ENCODE peak calls at places on chromosome 3, in eight cellular contexts. B is neural progenitor cell, J is A549, Q is tibial artery, V is lower lobe of right lung, W is psoas muscle, X is spleen, Y is ovary. M is an unnamed sample. For H3K4me1, the result is how much of the 10 kb centered on the place peaks cover.

GRCh38 chr3:170848294-170848917 is 21.6 kb downstream of the RPL22L1 start:
- DNase-seq in B (no peak), Y (no peak), J (no peak), Q (no peak), W (no peak), V (no peak), X (no peak), M (no peak)

GRCh38 chr3:172402090-172402489 is 46.2 kb downstream of the GHSR start:
- DNase-seq in X (no peak), W (no peak), V (no peak), J (no peak), Y (no peak), B (no peak), Q (no peak), M (no peak)

GRCh38 chr3:128354788-128355548 is 111.7 kb downstream of the DNAJB8 start:
- DNase-seq in J (no peak), W (no peak), Q (no peak), Y (peak), B (no peak), X (peak), V (peak), M (no peak)

GRCh38 chr3:96538186-96538585 is 276.2 kb upstream of the EPHA6 start:
- DNase-seq in Q (no peak), X (no peak), Y (no peak), B (no peak), V (no peak), J (no peak), W (no peak), M (no peak)

GRCh38 chr3:95341314-95341713 is 1278.5 kb downstream of the NSUN3 start:
- DNase-seq in B (no peak), X (no peak), V (no peak), J (no peak), Y (no peak), W (no peak), Q (no peak), M (peak)

GRCh38 chr3:98655666-98656065 is 62.3 kb upstream of the CPOX start:
- DNase-seq in J (no peak), B (no peak), Q (no peak), X (no peak), W (no peak), Y (no peak), V (no peak), M (no peak)

GRCh38 chr3:25423780-25424179 is 4.3 kb upstream of the RARB start:
- DNase-seq in W (no peak), Y (no peak), V (no peak), B (no peak), X (no peak), Q (no peak), J (no peak), M (no peak)

GRCh38 chr3:111732248-111732879 is 126.7 kb upstream of the PHLDB2 start:
- DNase-seq in X (no peak), V (no peak), Y (no peak), J (no peak), Q (no peak), B (no peak), W (no peak), M (peak)

GRCh38 chr3:115512565-115513410 is 110.5 kb upstream of the GAP43 start:
- DNase-seq in Y (peak), V (peak), J (peak), Q (no peak), B (peak), W (no peak), X (no peak), M (no peak)

GRCh38 chr3:48428863-48429415 is 947 bp downstream of the PLXNB1 start:
- DNase-seq in B (peak), W (peak), Y (peak), J (no peak), Q (peak), V (peak), X (no peak), M (peak)

GRCh38 chr3:112814256-112814655 is 32.4 kb downstream of the CD200R1L start:
- DNase-seq in Y (no peak), X (no peak), J (peak), Q (no peak), B (peak), W (no peak), V (no peak), M (no peak)

GRCh38 chr3:4981160-4981687 is 2.0 kb downstream of the BHLHE40 start:
- DNase-seq in Q (no peak), B (no peak), X (no peak), J (no peak), V (no peak), Y (no peak), W (no peak), M (no peak)

GRCh38 chr3:172666873-172667694 is 43.8 kb downstream of the NCEH1 start:
- DNase-seq in Y (peak), Q (peak), J (peak), W (peak), V (no peak), B (peak), X (no peak), M (peak)

GRCh38 chr3:10557783-10558373 is 52.5 kb upstream of the ATP2B2 start:
- DNase-seq in V (no peak), J (peak), Y (no peak), B (no peak), Q (no peak), X (no peak), W (no peak), M (no peak)

GRCh38 chr3:151798476-151798875 is 15.4 kb upstream of the AADAC start:
- DNase-seq in Y (no peak), V (no peak), X (no peak), J (no peak), W (no peak), Q (no peak), B (no peak), M (no peak)

GRCh38 chr3:193790086-193790990 is 197.3 kb downstream of the OPA1 start:
- DNase-seq in B (no peak), X (no peak), Q (no peak), J (no peak), W (no peak), Y (no peak), V (no peak), M (no peak)

GRCh38 chr3:17138246-17139039 is 253.7 kb downstream of the PLCL2 start:
- DNase-seq in J (no peak), V (no peak), B (no peak), X (no peak), W (no peak), Y (no peak), Q (no peak), M (no peak)

GRCh38 chr3:127486337-127486944 is 104.1 kb downstream of the TPRA1 start:
- DNase-seq in X (peak), V (no peak), J (no peak), B (no peak), Q (no peak), W (no peak), Y (no peak), M (no peak)

GRCh38 chr3:38534604-38535003 is 38.5 kb downstream of the EXOG start:
- DNase-seq in J (no peak), V (no peak), Q (no peak), Y (no peak), W (no peak), B (no peak), X (no peak), M (no peak)
- H3K4me1 ChIP-seq in J (under half), V (under half), Q (under half), Y (under half), W (under half), B (under half), X (under half), M (under half)

GRCh38 chr3:9007928-9008327 is 44.7 kb upstream of the RAD18 start:
- DNase-seq in X (no peak), V (no peak), B (no peak), Q (no peak), J (no peak), W (no peak), Y (no peak), M (no peak)

GRCh38 chr3:9007213-9007612 is 43.9 kb upstream of the RAD18 start:
- DNase-seq in V (no peak), Q (no peak), Y (no peak), W (no peak), B (no peak), X (no peak), J (no peak), M (no peak)

GRCh38 chr3:9012521-9012920 is 49.2 kb upstream of the RAD18 start:
- DNase-seq in V (no peak), Y (no peak), J (no peak), B (no peak), Q (no peak), X (no peak), W (no peak), M (no peak)

GRCh38 chr3:9008550-9009255 is 45.4 kb upstream of the RAD18 start:
- DNase-seq in X (no peak), Q (no peak), V (no peak), J (no peak), B (no peak), W (no peak), Y (no peak), M (no peak)

DNA sequence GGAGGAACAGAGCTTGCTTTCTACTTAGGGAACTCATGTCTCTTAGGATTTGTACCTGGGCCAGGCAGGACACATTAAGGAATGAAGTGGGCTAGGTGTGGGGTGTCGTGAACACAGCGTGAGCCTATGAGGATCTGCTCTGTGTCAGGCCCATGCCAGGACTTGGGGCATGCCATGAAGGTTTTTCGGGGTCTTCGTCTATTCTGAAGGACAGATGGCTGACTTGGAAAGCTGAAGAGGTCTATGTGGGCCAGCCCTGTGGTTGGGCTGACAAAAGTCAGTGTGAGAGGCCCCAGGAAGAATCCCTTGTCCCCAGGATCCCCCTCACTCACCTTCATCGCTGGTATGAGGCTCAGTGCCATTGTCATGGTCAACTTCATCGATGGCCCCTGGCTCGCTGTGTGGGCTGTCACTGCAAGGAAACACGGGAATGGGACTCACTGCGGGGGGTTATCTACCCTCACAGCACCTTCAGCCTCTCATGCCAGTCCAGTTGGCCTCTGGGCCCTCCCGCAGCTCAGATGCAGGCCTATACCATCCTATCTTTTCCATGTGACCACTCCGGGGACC is 46.8 kb upstream of the RAD18 start:
- DNase-seq in Y (no peak), J (no peak), X (peak), W (no peak), Q (no peak), V (no peak), B (no peak), M (no peak)
- H3K4me3 ChIP-seq in Y (no peak), J (no peak), X (no peak), W (no peak), Q (no peak), V (no peak), B (no peak), M (no peak)

GRCh38 chr3:47370887-47371697 is 9.7 kb upstream of the PTPN23 start:
- DNase-seq in W (no peak), X (peak), Q (no peak), Y (no peak), V (no peak), J (peak), B (peak), M (peak)
- TF ChIP-seq CTCF in W (peak), X (peak), Q (no peak), Y (no peak), V (peak), J (peak), B (peak), M (peak)

GRCh38 chr3:71436337-71436736 is 147.2 kb downstream of the FOXP1 start:
- DNase-seq in Q (no peak), J (no peak), B (no peak), W (no peak), Y (no peak), V (no peak), X (no peak), M (no peak)
- H3K4me1 ChIP-seq in Q (under half), J (under half), B (under half), W (under half), Y (under half), V (under half), X (half or more), M (under half)

DNA sequence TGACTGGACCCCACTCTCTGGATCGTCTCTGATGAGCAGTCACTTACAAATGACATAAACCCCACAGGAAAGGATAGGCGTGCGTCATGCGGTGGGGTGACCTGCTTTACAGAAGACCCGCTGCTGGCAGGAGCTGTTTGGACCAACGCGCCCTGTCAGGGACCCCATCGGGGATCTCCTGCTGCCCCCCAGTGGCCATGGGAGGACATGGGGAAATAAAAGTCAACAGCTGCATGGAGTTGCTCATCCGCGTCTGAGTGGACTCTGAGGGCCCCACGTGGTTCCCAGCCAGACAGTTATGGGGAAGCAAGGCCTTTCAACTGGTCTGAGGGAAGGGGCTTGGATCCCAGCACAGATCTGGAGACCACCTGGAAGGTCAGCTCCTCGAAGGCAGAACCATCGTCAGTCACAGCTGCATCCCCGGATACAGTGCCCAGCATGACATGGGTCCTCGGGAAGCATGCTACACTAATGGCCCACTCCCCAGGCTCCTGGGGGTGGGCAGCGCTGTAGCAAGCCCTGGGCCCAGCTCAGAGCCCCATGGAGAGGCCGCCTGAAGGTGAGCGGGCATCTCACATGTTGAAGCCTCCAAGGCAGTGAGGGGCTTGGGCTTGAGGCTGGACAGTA is 32.1 kb downstream of the PTH1R start:
- DNase-seq in B (peak), X (peak), Y (peak), Q (peak), V (peak), W (peak), J (peak), M (peak)
- H3K4me3 ChIP-seq in B (no peak), X (no peak), Y (no peak), Q (peak), V (no peak), W (no peak), J (no peak), M (no peak)

M was measured in mucosa of descending colon.